ENCODE peak calls at places on chromosome 13, in ten cellular contexts. N is heart left ventricle, Y is endothelial cell, F is BE2C, R is GM23338, O is B cell, E is dorsolateral prefrontal cortex, M is brain microvascular endothelial cell, J is heart right ventricle, X is WTC11. V is an unnamed sample.

GRCh38 chr13:93023929-93024328 is 202.7 kb upstream of the GPC6 start:
- DNase-seq in Y (no peak), E (no peak), R (no peak), O (no peak), M (no peak), J (no peak), N (no peak), X (no peak), F (no peak), V (no peak)

GRCh38 chr13:72104656-72105180 is 237.7 kb upstream of the DACH1 start:
- DNase-seq in M (peak), O (no peak), J (no peak), F (no peak), R (no peak), X (no peak), N (no peak), Y (no peak), E (no peak), V (peak)

GRCh38 chr13:111584101-111584500 is 263.7 kb downstream of the TEX29 start:
- DNase-seq in R (no peak), Y (no peak), J (no peak), E (no peak), F (no peak), M (no peak), N (no peak), X (no peak), O (no peak), V (no peak)

GRCh38 chr13:39451860-39452301 is 151.1 kb downstream of the LHFPL6 start:
- DNase-seq in E (no peak), J (peak), N (peak), Y (peak), O (peak), F (no peak), R (no peak), M (peak), X (no peak), V (no peak)

GRCh38 chr13:108586826-108587225 is 42.6 kb upstream of the MYO16 start:
- DNase-seq in E (no peak), M (no peak), Y (no peak), J (no peak), N (no peak), X (no peak), O (no peak), R (no peak), F (no peak), V (no peak)

GRCh38 chr13:23671902-23672301 is 101.7 kb downstream of the TNFRSF19 start:
- DNase-seq in J (no peak), X (no peak), M (peak), O (no peak), Y (no peak), R (no peak), N (no peak), F (no peak), E (no peak), V (peak)

GRCh38 chr13:35549481-35549880 is 73.0 kb upstream of the MAB21L1 start:
- DNase-seq in J (no peak), Y (no peak), O (no peak), X (no peak), R (no peak), M (peak), E (no peak), N (no peak), F (peak), V (peak)

GRCh38 chr13:110520431-110521295 is 40.9 kb downstream of the RAB20 start:
- DNase-seq in F (no peak), J (peak), N (peak), M (peak), Y (no peak), X (no peak), R (no peak), O (no peak), E (peak), V (peak)

GRCh38 chr13:67296511-67296910 is 66.4 kb upstream of the PCDH9 start:
- DNase-seq in N (no peak), O (no peak), X (no peak), E (no peak), J (no peak), F (no peak), R (no peak), Y (no peak), M (peak), V (no peak)

GRCh38 chr13:51465124-51465523 is 12.3 kb upstream of the INTS6 start:
- DNase-seq in J (no peak), R (no peak), F (no peak), O (no peak), Y (no peak), E (no peak), M (no peak), X (no peak), N (no peak), V (no peak)

GRCh38 chr13:80224468-80224867 is 116.5 kb downstream of the SPRY2 start:
- DNase-seq in O (no peak), E (no peak), M (no peak), X (no peak), J (no peak), F (no peak), N (no peak), R (no peak), Y (no peak), V (peak)

GRCh38 chr13:28730762-28731161 is 12.0 kb upstream of the SLC46A3 start:
- DNase-seq in F (no peak), M (no peak), X (no peak), Y (no peak), N (no peak), R (no peak), O (no peak), E (no peak), J (no peak), V (no peak)

GRCh38 chr13:28729541-28729940 is 10.8 kb upstream of the SLC46A3 start:
- DNase-seq in X (no peak), N (no peak), M (no peak), F (no peak), O (no peak), E (no peak), Y (no peak), R (no peak), J (no peak), V (no peak)

GRCh38 chr13:28723806-28724205 is 5.0 kb upstream of the SLC46A3 start:
- DNase-seq in F (no peak), M (no peak), N (no peak), R (no peak), J (no peak), E (no peak), O (no peak), Y (no peak), X (no peak), V (no peak)

GRCh38 chr13:28728642-28729041 is 9.9 kb upstream of the SLC46A3 start:
- DNase-seq in O (no peak), E (no peak), F (no peak), X (no peak), R (no peak), M (no peak), J (no peak), N (no peak), Y (no peak), V (no peak)
- TF ChIP-seq CTCF in O (no peak), E (no peak), F (no peak), X (no peak), R (no peak), M (no peak), J (no peak), N (no peak), Y (no peak), V (no peak)

DNA sequence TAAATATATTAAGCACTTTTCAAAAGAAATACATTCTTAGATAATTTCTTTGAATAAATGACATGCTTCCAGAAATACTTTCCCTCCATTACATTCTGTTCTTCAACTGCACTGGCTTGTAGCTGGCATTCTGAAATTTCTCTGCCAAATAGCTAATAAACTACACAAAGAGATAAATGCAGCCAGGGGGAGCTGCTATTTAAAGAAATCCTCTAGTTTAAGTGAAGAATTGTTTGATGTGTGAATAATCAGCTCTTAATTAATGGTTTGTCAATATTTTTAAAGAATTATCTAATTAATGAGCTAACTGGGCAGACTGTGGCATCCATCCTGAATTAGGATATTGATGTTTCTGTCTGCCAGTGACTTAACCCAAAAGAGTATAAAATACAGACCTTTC is 30.7 kb downstream of the SLC7A1 start:
- DNase-seq in M (no peak), N (no peak), R (no peak), O (no peak), J (no peak), F (no peak), Y (no peak), X (no peak), E (no peak), V (no peak)
- TF ChIP-seq CTCF in M (no peak), N (peak), R (no peak), O (no peak), J (no peak), F (no peak), Y (no peak), X (no peak), E (peak), V (peak)

DNA sequence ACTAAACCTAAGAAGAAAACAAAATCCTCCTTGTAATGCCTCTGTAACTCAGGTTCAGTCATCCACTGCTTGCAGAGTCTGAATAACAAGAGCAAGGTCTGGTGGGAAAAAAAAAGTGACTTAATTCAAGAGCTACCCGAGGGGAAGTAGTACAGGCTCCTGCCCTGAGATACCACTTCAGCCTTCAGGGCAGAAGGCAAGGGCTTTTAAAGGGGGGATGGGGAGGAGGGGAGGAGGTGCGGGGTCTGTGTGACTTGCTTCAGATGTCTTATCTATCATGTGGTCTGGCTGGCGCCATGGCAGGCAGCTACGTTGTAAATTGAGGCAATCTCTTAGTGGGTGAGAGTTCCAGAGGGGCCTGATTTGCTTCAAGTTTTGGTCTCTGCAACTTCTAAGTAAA is 66.7 kb downstream of the LRRC63 start:
- DNase-seq in J (no peak), N (no peak), E (no peak), O (no peak), F (peak), X (peak), Y (no peak), M (no peak), R (peak), V (no peak)
- TF ChIP-seq CTCF in J (no peak), N (no peak), E (no peak), O (no peak), F (no peak), X (no peak), Y (no peak), M (no peak), R (no peak), V (no peak)

DNA sequence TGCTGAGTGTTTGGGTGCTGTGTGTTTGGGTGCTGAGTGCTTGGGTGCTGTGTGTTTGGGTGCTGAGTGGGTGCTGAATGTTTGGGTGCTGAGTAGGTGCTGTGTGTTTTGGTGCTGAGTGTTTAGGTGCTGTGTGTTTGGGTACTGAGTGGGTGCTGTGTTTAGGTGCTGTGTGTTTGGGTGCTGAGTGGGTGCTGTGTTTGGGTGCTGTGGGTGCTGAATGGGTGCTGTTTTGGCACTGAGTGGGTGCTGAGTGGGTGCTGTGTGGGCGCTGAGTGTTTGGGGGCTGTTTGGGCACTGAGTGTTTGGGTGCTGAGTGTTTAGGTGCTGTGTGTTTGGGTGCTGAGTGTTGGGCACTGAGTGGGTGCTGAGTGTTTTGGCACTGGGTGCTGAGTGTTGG is 48.5 kb upstream of the F7 start:
- DNase-seq in O (no peak), Y (no peak), F (no peak), E (no peak), M (no peak), J (no peak), R (no peak), X (no peak), N (no peak), V (no peak)
- TF ChIP-seq CTCF in O (no peak), Y (no peak), F (no peak), E (no peak), M (no peak), J (no peak), R (no peak), X (no peak), N (no peak), V (no peak)

DNA sequence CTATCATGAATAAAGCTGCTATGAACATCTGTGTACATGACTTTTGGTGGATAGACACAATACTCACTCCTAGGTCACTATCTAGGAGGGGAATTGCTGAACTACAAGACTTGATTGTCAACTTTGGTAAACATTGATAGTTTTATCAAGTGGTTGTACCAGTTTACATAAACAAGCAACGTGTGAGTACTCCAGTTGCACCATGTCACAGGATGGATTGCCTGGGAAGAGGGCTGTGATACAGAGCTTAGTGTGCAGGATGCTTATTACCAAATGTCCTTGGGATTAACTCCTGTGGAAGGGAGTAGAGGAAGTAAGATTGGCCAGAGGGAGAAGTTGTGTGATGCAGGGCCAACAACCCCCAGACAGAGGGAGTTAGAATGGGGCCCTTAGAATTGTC is 37.8 kb downstream of the RAP2A start:
- DNase-seq in E (no peak), X (no peak), M (no peak), Y (no peak), N (no peak), R (no peak), O (no peak), J (no peak), F (no peak), V (no peak)
- TF ChIP-seq CTCF in E (no peak), X (no peak), M (no peak), Y (no peak), N (no peak), R (no peak), O (no peak), J (no peak), F (no peak), V (no peak)

DNA sequence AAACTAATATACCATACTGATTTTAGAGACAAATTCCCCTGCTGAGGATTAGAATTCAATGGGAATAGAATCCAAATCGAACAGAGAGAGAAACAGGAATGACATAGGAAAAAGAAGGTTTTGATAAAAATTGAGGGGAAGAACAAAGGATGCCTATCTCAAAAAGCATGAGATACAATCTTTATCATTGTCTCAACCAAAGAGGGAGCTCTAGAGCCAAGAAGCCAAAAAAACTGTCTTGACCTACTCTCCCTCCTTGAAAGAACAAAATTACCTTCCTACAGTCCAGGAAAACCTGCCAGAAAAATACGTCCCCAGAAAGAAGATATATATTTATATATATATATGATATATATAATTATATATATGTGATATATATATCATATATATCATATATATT is 39.2 kb upstream of the MIR17HG start:
- DNase-seq in X (no peak), E (no peak), J (no peak), F (no peak), M (no peak), O (no peak), R (peak), Y (no peak), N (no peak), V (peak)
- TF ChIP-seq CTCF in X (no peak), E (no peak), J (no peak), F (no peak), M (peak), O (peak), R (peak), Y (no peak), N (no peak), V (peak)

GRCh38 chr13:58999851-59000250 is 1163.9 kb downstream of the DIAPH3 start:
- DNase-seq in F (no peak), J (no peak), X (no peak), O (no peak), N (no peak), R (no peak), Y (no peak), M (peak), E (no peak), V (no peak)

GRCh38 chr13:58991826-58992477 is 1171.8 kb downstream of the DIAPH3 start:
- DNase-seq in R (no peak), Y (no peak), J (no peak), E (no peak), X (no peak), O (no peak), N (no peak), F (no peak), M (no peak), V (no peak)

GRCh38 chr13:58992478-58993042 is 1171.2 kb downstream of the DIAPH3 start:
- DNase-seq in R (no peak), O (no peak), Y (no peak), J (no peak), F (no peak), E (no peak), X (no peak), N (no peak), M (no peak), V (no peak)

GRCh38 chr13:58994077-58994476 is 1169.7 kb downstream of the DIAPH3 start:
- DNase-seq in X (no peak), E (no peak), N (no peak), R (no peak), M (no peak), O (no peak), F (peak), J (no peak), Y (no peak), V (no peak)

DNA sequence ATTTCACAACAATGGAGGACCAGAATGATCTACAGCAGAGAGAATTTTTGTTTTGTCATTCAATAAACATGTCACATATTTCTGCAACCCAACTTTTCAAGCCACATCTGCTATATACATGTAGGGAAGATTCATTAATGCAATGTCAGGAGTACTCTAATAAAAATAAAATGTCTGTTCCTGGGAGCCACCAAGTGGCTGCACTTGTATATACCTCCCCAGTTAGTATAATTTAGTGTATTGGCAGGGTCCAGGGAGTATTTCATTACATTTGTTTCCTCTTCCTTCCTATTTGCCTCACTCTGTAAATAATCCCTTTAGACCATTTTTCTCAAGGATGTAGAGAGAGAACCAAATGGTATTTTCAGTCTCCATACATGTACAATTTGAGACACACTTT is 1169.0 kb downstream of the DIAPH3 start:
- DNase-seq in F (no peak), R (peak), N (no peak), E (no peak), Y (no peak), J (no peak), O (no peak), X (no peak), M (no peak), V (no peak)
- TF ChIP-seq CTCF in F (peak), R (peak), N (peak), E (no peak), Y (no peak), J (no peak), O (no peak), X (no peak), M (peak), V (no peak)

GRCh38 chr13:88142653-88143052 is 471.5 kb downstream of the SLITRK5 start:
- DNase-seq in E (no peak), O (no peak), J (no peak), X (no peak), R (no peak), N (no peak), M (no peak), Y (no peak), F (no peak), V (no peak)

GRCh38 chr13:88144580-88144979 is 473.4 kb downstream of the SLITRK5 start:
- DNase-seq in O (no peak), R (peak), F (no peak), J (no peak), E (no peak), Y (no peak), X (peak), M (no peak), N (no peak), V (no peak)
- TF ChIP-seq CTCF in O (no peak), R (peak), F (peak), J (no peak), E (no peak), Y (no peak), X (no peak), M (no peak), N (no peak), V (no peak)

GRCh38 chr13:32259116-32259515 is 56.0 kb downstream of the ZAR1L start:
- DNase-seq in N (no peak), X (no peak), O (no peak), F (no peak), Y (no peak), R (peak), E (no peak), J (no peak), M (no peak), V (peak)
- TF ChIP-seq CTCF in N (peak), X (no peak), O (no peak), F (peak), Y (no peak), R (peak), E (peak), J (no peak), M (peak), V (no peak)

V was measured in MCF 10A.